ENCODE peak calls at places on chromosomes 16 and 17, in seven cellular contexts. U is uterus; W is CD8-positive, alpha-beta memory T cell; Y is ascending aorta; A is CD4-positive, CD25-positive, alpha-beta regulatory T cell; I is adrenal gland; E is brain microvascular endothelial cell. G is an unnamed sample.

GRCh38 chr17:55624789-55625433 is 97.8 kb downstream of the TMEM100 start:
- DNase-seq in U (no peak), W (no peak), A (no peak), I (no peak), Y (no peak), E (no peak), G (no peak)

GRCh38 chr17:37458805-37459204 is 30.9 kb upstream of the DUSP14 start:
- DNase-seq in W (no peak), Y (no peak), A (no peak), E (peak; percentile 79), U (no peak), I (no peak), G (no peak)

GRCh38 chr16:70681382-70682238 is 4.2 kb downstream of the MTSS2 start:
- DNase-seq in Y (no peak), W (no peak), I (no peak), U (no peak), E (no peak), A (no peak), G (no peak)

GRCh38 chr17:35141681-35142466 is at the start of gene NLE1:
- DNase-seq in A (peak; percentile 88), E (peak; percentile 69), U (peak; percentile 82), I (peak; percentile 78), W (peak; percentile 81), Y (no peak), G (peak; percentile 87)

GRCh38 chr16:56425439-56425832 is at the start of gene AMFR:
- DNase-seq in A (peak; percentile 75), Y (no peak), I (peak; percentile 67), W (peak; percentile 58), U (peak; percentile 67), E (no peak), G (peak; percentile 81)

GRCh38 chr17:28982191-28982793 is 23.5 kb downstream of the SEZ6 start:
- DNase-seq in U (no peak), Y (no peak), E (peak; percentile 37), W (peak; percentile 53), I (peak; percentile 40), A (peak; percentile 80), G (peak; percentile 67)

GRCh38 chr16:83968483-83968865 is 430 bp downstream of the NECAB2 start:
- DNase-seq in E (no peak), Y (no peak), A (no peak), U (no peak), W (no peak), I (no peak), G (no peak)

GRCh38 chr16:78102865-78103264 is 3.4 kb downstream of the WWOX start:
- DNase-seq in I (no peak), A (no peak), E (no peak), W (no peak), U (no peak), Y (no peak), G (no peak)

GRCh38 chr16:11610121-11610505 is 23.4 kb upstream of the LITAF start:
- DNase-seq in W (no peak), Y (no peak), I (no peak), E (no peak), U (no peak), A (no peak), G (no peak)

GRCh38 chr17:14211778-14212177 is 24.9 kb downstream of the CDRT15 start:
- DNase-seq in W (no peak), Y (no peak), E (no peak), I (peak; percentile 30), A (peak; percentile 29), U (peak; percentile 27), G (no peak)

GRCh38 chr16:89863741-89864391 is 9.5 kb upstream of the TCF25 start:
- DNase-seq in A (peak; percentile 32), W (no peak), U (no peak), Y (no peak), I (no peak), E (peak; percentile 49), G (no peak)

GRCh38 chr17:12627177-12627629 is 38.5 kb upstream of the MYOCD start:
- DNase-seq in W (no peak), A (no peak), E (peak; percentile 100), I (peak; percentile 29), U (peak; percentile 54), Y (peak; percentile 80), G (no peak)

GRCh38 chr17:8857919-8858318 is 9.6 kb downstream of the PIK3R6 start:
- DNase-seq in I (no peak), U (no peak), W (no peak), Y (no peak), E (peak; percentile 75), A (no peak), G (no peak)

GRCh38 chr16:24499193-24499814 is 40.1 kb upstream of the RBBP6 start:
- DNase-seq in W (no peak), I (peak; percentile 44), A (no peak), Y (no peak), U (no peak), E (peak; percentile 14), G (no peak)

GRCh38 chr17:46191332-46192210 is 1.7 kb downstream of the KANSL1 start:
- DNase-seq in I (peak; percentile 40), W (no peak), U (no peak), E (no peak), Y (no peak), A (no peak), G (no peak)

GRCh38 chr17:45146166-45146565 is 2.1 kb upstream of the HEXIM1 start:
- DNase-seq in A (no peak), I (peak; percentile 62), Y (no peak), W (no peak), U (no peak), E (no peak), G (no peak)

DNA sequence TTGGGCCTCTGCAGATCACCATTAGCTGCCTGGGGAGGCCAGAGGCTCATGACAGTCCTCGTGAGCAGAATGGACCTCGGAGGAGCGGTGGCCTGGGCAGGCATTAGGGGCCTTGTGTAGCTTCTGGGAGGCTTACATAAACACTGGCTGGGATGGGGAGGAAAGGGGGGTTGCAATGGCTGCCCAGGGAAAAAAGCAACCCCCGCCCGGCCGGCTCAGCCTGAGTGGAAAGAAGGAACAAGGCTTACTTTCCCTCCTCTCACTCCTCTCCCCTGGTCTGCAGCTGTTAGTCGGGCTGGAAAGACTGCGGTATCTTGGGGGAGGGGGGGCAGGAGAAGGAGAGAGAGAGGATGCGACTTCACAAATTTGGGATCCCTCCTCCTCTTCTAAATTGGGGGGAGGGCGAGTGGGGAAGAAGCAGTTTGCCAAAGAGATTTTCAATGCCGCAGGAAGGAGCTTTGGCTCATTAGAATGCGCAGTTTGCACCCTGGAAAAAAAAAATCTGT is 6.4 kb upstream of the NR1D1 start:
- DNase-seq in Y (no peak), E (no peak), A (no peak), W (no peak), U (peak; percentile 64), I (no peak), G (no peak)
- H3K27ac ChIP-seq in Y (peak overlapping the region; percentile 90), E (no peak overlapping the region), A (peak overlapping the region; percentile 96), W (peak overlapping the region; percentile 76), U (peak overlapping the region; percentile 99), I (peak overlapping the region; percentile 82), G (peak overlapping the region; percentile 88)

GRCh38 chr17:50561796-50562195 is 1.3 kb downstream of the CACNA1G start:
- DNase-seq in A (no peak), Y (no peak), W (no peak), I (no peak), U (no peak), E (no peak), G (no peak)
- H3K4me3 ChIP-seq in A (no peak overlapping the region), Y (peak overlapping the region; percentile 74), W (no peak overlapping the region), I (no peak overlapping the region), U (peak overlapping the region; percentile 32), E (no peak overlapping the region), G (peak overlapping the region; percentile 54)

GRCh38 chr17:73546770-73547345 is 97.4 kb downstream of the SDK2 start:
- DNase-seq in Y (no peak), U (no peak), I (peak; percentile 29), W (no peak), A (no peak), E (no peak), G (peak; percentile 79)
- H3K27ac ChIP-seq in Y (no peak overlapping the region), U (no peak overlapping the region), I (no peak overlapping the region), W (no peak overlapping the region), A (no peak overlapping the region), E (no peak overlapping the region), G (no peak overlapping the region)

DNA sequence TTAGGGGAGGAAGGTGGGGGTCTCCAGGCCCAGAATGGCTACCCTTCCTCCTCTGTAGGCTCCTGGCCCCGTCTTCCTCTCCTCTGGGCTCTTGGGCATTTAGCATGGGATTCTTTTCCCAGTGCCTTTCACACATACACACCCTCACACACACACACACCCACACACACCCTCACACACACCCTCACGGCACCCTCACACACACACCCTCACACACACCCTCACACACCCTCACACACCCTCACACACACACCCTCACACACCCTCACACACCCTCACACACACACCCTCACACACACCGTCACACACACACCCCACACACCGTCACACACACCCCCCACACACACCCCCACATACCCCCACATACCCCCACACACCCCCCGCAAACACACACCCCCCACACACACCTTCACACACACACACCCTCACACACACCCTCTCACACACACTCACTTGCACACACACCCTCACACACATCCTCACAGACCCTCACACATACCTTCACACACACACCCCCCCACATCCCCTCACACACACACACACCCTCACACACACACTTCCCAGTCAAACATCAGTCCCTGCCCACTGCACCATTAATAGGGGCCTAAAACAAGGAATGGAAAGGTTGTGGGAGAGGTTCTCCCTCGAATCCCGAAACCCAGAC is 845 bp downstream of the SGCA start:
- DNase-seq in I (no peak), Y (no peak), E (no peak), A (no peak), W (no peak), U (no peak), G (no peak)
- H3K4me3 ChIP-seq in I (no peak overlapping the region), Y (peak overlapping the region; percentile 73), E (no peak overlapping the region), A (no peak overlapping the region), W (no peak overlapping the region), U (peak overlapping the region; percentile 37), G (no peak overlapping the region)